ENCODE peak calls at places on chromosome 21, in eight cellular contexts. E is OCI-LY7, R is endothelial cell, Q is A549, H is AG09309, I is GM12865, C is RWPE1, D is gastrocnemius medialis. J is an unnamed sample.

GRCh38 chr21:33487996-33488395 is 3.5 kb downstream of the DNAJC28 start:
- DNase-seq in E (no peak), R (no peak), Q (no peak), H (no peak), I (no peak), C (no peak), D (no peak), J (no peak)

GRCh38 chr21:42711667-42712066 is 58.2 kb downstream of the PDE9A start:
- DNase-seq in E (no peak), R (no peak), Q (no peak), H (no peak), I (no peak), C (no peak), D (no peak), J (no peak)

GRCh38 chr21:37565530-37566223 is 199.1 kb downstream of the DYRK1A start:
- DNase-seq in E (no peak), R (no peak), Q (no peak), H (no peak), I (no peak), C (no peak), D (no peak), J (no peak)

GRCh38 chr21:44709426-44710293 is 1.7 kb downstream of the TSPEAR start:
- DNase-seq in E (no peak), R (no peak), Q (no peak), H (no peak), I (no peak), C (peak; percentile 72), D (no peak), J (no peak)

GRCh38 chr21:25169370-25169769 is 437.9 kb downstream of the MRPL39 start:
- DNase-seq in E (no peak), R (no peak), Q (no peak), H (no peak), I (no peak), C (no peak), D (no peak), J (no peak)

GRCh38 chr21:29215709-29216108 is 83.0 kb upstream of the BACH1 start:
- DNase-seq in E (no peak), R (no peak), Q (no peak), H (no peak), I (no peak), C (no peak), D (no peak), J (peak; percentile 63)

GRCh38 chr21:34074283-34075098 is 1.1 kb downstream of the MRPS6 start:
- DNase-seq in E (peak; percentile 39), R (peak; percentile 21), Q (no peak), H (no peak), I (peak; percentile 21), C (peak; percentile 17), D (no peak), J (no peak)

GRCh38 chr21:46063227-46063626 is 34.7 kb upstream of the COL6A2 start:
- DNase-seq in E (peak; percentile 3), R (no peak), Q (no peak), H (no peak), I (peak; percentile 12), C (no peak), D (no peak), J (no peak)

GRCh38 chr21:42852925-42853570 is 26.3 kb downstream of the WDR4 start:
- DNase-seq in E (no peak), R (no peak), Q (no peak), H (no peak), I (no peak), C (no peak), D (no peak), J (no peak)

DNA sequence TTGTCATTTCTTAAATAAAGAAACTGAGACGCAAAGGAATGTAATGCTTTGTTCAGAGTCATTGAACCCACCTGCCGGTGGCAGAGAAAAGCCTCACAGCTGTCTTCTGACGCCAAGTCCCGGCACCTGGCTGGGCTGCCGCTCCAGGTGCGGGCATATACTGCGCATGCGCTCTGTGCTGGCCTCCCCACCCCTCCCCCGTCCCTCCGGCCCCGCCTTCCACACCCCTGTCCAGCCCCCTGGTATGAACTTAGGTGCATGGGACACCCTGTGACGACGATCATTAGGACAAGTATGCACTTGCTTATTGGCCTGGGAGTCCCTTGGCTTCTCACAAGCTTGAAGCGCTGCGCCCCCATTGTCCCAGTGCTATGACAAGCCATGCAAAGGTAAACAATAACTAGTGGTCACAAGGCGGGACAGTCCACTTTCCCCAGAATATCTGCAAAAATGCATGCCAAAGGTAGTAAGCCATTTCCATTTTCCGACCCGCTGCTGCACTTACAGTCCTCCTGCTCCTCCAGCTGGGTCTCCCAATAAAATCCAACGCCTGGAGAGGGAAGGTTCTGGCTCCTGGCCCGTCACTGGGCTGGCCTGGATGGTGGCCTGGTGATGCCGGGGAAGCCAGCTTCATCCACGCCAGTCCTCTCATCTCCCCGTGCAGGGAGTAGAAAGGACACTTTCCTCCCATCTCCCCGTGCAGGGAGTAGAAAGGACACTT is 100.4 kb downstream of the PSMG1 start:
- DNase-seq in E (peak; percentile 48), R (no peak), Q (no peak), H (no peak), I (no peak), C (peak; percentile 84), D (no peak), J (no peak)
- TF ChIP-seq CTCF in E (no peak), R (no peak), Q (no peak), H (no peak), I (no peak), C (no peak), D (no peak), J (no peak)

GRCh38 chr21:36263797-36264196 is 56.2 kb upstream of the MORC3 start:
- DNase-seq in E (no peak), R (no peak), Q (no peak), H (no peak), I (no peak), C (no peak), D (no peak), J (no peak)

GRCh38 chr21:36260030-36260787 is 59.8 kb upstream of the MORC3 start:
- DNase-seq in E (peak; percentile 79), R (peak; percentile 51), Q (peak; percentile 46), H (peak; percentile 31), I (peak; percentile 71), C (peak; percentile 73), D (no peak), J (peak; percentile 47)

GRCh38 chr21:36261459-36261858 is 58.5 kb upstream of the MORC3 start:
- DNase-seq in E (no peak), R (no peak), Q (no peak), H (no peak), I (no peak), C (no peak), D (no peak), J (no peak)

GRCh38 chr21:36257657-36258056 is 62.3 kb upstream of the MORC3 start:
- DNase-seq in E (no peak), R (no peak), Q (no peak), H (no peak), I (no peak), C (no peak), D (no peak), J (no peak)

DNA sequence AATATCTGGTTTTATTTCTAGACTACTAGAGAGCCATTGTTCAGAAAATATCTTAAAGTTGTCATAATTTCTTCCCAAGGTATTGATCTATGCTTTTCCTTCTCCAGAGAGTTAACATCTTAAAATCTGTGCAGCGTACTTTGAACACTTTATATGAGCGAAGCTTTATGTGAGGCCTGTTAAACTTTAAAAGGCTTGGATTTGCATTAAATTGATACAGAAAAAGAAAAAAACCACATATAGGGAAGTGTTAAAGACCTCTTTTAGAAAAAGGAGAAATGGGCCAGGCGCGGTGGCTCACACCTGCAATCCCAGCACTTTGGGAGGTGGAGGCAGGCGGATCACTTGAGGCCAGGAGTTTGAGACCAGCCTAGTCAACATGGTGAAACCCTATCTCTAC is 59.2 kb upstream of the MORC3 start:
- DNase-seq in E (peak; percentile 34), R (no peak), Q (no peak), H (no peak), I (no peak), C (no peak), D (no peak), J (no peak)
- TF ChIP-seq CTCF in E (peak; percentile 46), R (peak; percentile 2), Q (no peak), H (no peak), I (no peak), C (peak; percentile 65), D (peak; percentile 7), J (no peak)

GRCh38 chr21:27802816-27803475 is 836.1 kb upstream of the ADAMTS5 start:
- DNase-seq in E (peak; percentile 4), R (peak; percentile 57), Q (no peak), H (no peak), I (peak; percentile 57), C (no peak), D (peak; percentile 15), J (no peak)
- TF ChIP-seq CTCF in E (peak; percentile 76), R (peak; percentile 67), Q (peak; percentile 11), H (peak; percentile 68), I (peak; percentile 55), C (peak; percentile 18), D (peak; percentile 28), J (peak; percentile 67)

GRCh38 chr21:40852563-40852962 is 5.6 kb upstream of the DSCAM start:
- DNase-seq in E (no peak), R (no peak), Q (no peak), H (no peak), I (no peak), C (no peak), D (no peak), J (no peak)
- TF ChIP-seq CTCF in E (no peak), R (no peak), Q (no peak), H (no peak), I (no peak), C (no peak), D (no peak), J (no peak)

GRCh38 chr21:31537872-31538576 is 121.5 kb upstream of the SOD1 start:
- DNase-seq in E (no peak), R (peak; percentile 45), Q (no peak), H (no peak), I (no peak), C (no peak), D (no peak), J (no peak)
- TF ChIP-seq CTCF in E (peak; percentile 65), R (peak; percentile 66), Q (no peak), H (no peak), I (peak; percentile 5), C (no peak), D (no peak), J (peak; percentile 10)